ENCODE peak calls at places on chromosomes 2 and 18, in four cellular contexts. V is T follicular helper cell, P is choroid plexus epithelial cell, H is NAMALWA. O is an unnamed sample.

GRCh38 chr2:233800231-233800630 is 22.1 kb downstream of the MROH2A start:
- DNase-seq in V (no peak), P (no peak), H (no peak), O (no peak)

GRCh38 chr2:236768393-236769140 is 198.9 kb downstream of the ACKR3 start:
- DNase-seq in V (no peak), P (peak), H (no peak), O (no peak)

GRCh38 chr2:156383798-156384197 is 51.3 kb upstream of the NR4A2 start:
- DNase-seq in V (no peak), P (no peak), H (no peak), O (no peak)

GRCh38 chr2:144237845-144238637 is 281.9 kb downstream of the ZEB2 start:
- DNase-seq in V (no peak), P (peak), H (peak), O (no peak)

GRCh38 chr2:2043394-2043793 is 287.7 kb downstream of the MYT1L start:
- DNase-seq in V (no peak), P (no peak), H (no peak), O (no peak)

GRCh38 chr2:162091325-162092007 is 17.5 kb upstream of the DPP4 start:
- DNase-seq in V (no peak), P (no peak), H (no peak), O (no peak)

GRCh38 chr18:57839942-57840381 is 36.8 kb upstream of the ATP8B1 start:
- DNase-seq in V (no peak), P (peak), H (peak), O (no peak)

GRCh38 chr2:168480356-168480755 is 24.3 kb downstream of the CERS6 start:
- DNase-seq in V (no peak), P (no peak), H (no peak), O (no peak)

GRCh38 chr2:241315879-241316700 is at the start of gene SEPTIN2:
- DNase-seq in V (no peak), P (peak), H (peak), O (peak)

GRCh38 chr2:174717916-174718315 is 46.4 kb downstream of the CHRNA1 start:
- DNase-seq in V (no peak), P (no peak), H (no peak), O (no peak)

GRCh38 chr2:85401844-85402243 is 8.3 kb downstream of the CAPG start:
- DNase-seq in V (no peak), P (no peak), H (no peak), O (no peak)

GRCh38 chr2:86223682-86224560 is 24.7 kb downstream of the MRPL35 start:
- DNase-seq in V (no peak), P (peak), H (no peak), O (no peak)

GRCh38 chr2:102266204-102266603 is 45.2 kb upstream of the IL1RL1 start:
- DNase-seq in V (no peak), P (no peak), H (no peak), O (no peak)

GRCh38 chr18:10767658-10768057 is 241.8 kb downstream of the NAPG start:
- DNase-seq in V (no peak), P (no peak), H (no peak), O (no peak)

GRCh38 chr2:74458957-74459290 is 686 bp downstream of the WBP1 start:
- DNase-seq in V (no peak), P (no peak), H (no peak), O (no peak)

GRCh38 chr2:65369574-65369973 is 62.8 kb downstream of the SPRED2 start:
- DNase-seq in V (no peak), P (no peak), H (peak), O (no peak)

GRCh38 chr2:119846021-119846420 is 86.3 kb downstream of the PTPN4 start:
- DNase-seq in V (no peak), P (no peak), H (no peak), O (no peak)

GRCh38 chr2:233700028-233700635 is 7.4 kb downstream of the UGT1A6 start:
- DNase-seq in V (no peak), P (peak), H (no peak), O (no peak)

GRCh38 chr18:10923225-10923624 is 226.1 kb downstream of the PIEZO2 start:
- DNase-seq in V (no peak), P (no peak), H (no peak), O (no peak)

GRCh38 chr2:696999-697627 is 19.9 kb upstream of the TMEM18 start:
- DNase-seq in V (no peak), P (no peak), H (no peak), O (no peak)

GRCh38 chr2:207727256-207727655 is 15.8 kb downstream of the CCNYL1 start:
- DNase-seq in V (no peak), P (peak), H (no peak), O (no peak)

GRCh38 chr2:20104900-20105545 is 53.6 kb upstream of the LAPTM4A start:
- DNase-seq in V (no peak), P (no peak), H (no peak), O (no peak)

GRCh38 chr18:48947583-48947982 is 3.2 kb downstream of the SMAD7 start:
- DNase-seq in V (no peak), P (no peak), H (no peak), O (no peak)

GRCh38 chr2:234377761-234378341 is 119.0 kb downstream of the ARL4C start:
- DNase-seq in V (no peak), P (peak), H (no peak), O (no peak)

GRCh38 chr2:109186656-109187250 is 57.7 kb downstream of the SH3RF3 start:
- DNase-seq in V (no peak), P (no peak), H (no peak), O (no peak)

GRCh38 chr2:134550566-134551164 is 168.1 kb downstream of the TMEM163 start:
- DNase-seq in V (no peak), P (no peak), H (no peak), O (no peak)

GRCh38 chr2:38526195-38526594 is 76.5 kb downstream of the HNRNPLL start:
- DNase-seq in V (no peak), P (peak), H (no peak), O (no peak)

GRCh38 chr2:6139142-6139541 is 447.0 kb downstream of the SOX11 start:
- DNase-seq in V (no peak), P (no peak), H (no peak), O (no peak)

O was measured in T-helper 22 cell.